ENCODE peak calls at places on chromosomes 4 and X, in eight cellular contexts. C is right cardiac atrium; E is stimulated activated CD4-positive, alpha-beta T cell treated with anti-CD3 and anti-CD28 coated beads, Interleukin-4, amount 100 ng/mL, for 4 hours; G is stimulated activated CD8-positive, alpha-beta memory T cell treated with anti-CD3 and anti-CD28 coated beads, Interleukin-2, amount 100 ng/mL, for 1 hour; F is iPS-NIHi11; I is NCI-H1092; D is amniotic stem cell; A is heart left ventricle. W is an unnamed sample.

GRCh38 chr4:7769936-7770674 is 169.6 kb downstream of the AFAP1 start:
- DNase-seq in A (peak; percentile 23), I (no peak), C (peak; percentile 45), F (peak; percentile 68), G (no peak), E (no peak), D (no peak), W (no peak)

GRCh38 chrX:46573331-46573895 is at the start of gene CHST7:
- DNase-seq in E (peak; percentile 57), D (peak; percentile 11), C (peak; percentile 92), A (peak; percentile 80), F (peak; percentile 85), G (peak; percentile 32), I (peak; percentile 53), W (peak; percentile 77)

GRCh38 chrX:132592880-132593279 is 104.0 kb upstream of the MBNL3 start:
- DNase-seq in F (peak; percentile 25), I (peak; percentile 79), D (no peak), C (no peak), E (no peak), A (no peak), G (no peak), W (peak; percentile 5)

GRCh38 chrX:97539970-97540519 is 656.3 kb downstream of the RPA4 start:
- DNase-seq in A (no peak), I (no peak), C (no peak), G (no peak), F (no peak), D (no peak), E (no peak), W (no peak)

GRCh38 chr4:186307497-186307896 is 41.5 kb downstream of the F11 start:
- DNase-seq in F (no peak), G (no peak), I (no peak), E (no peak), C (no peak), D (no peak), A (no peak), W (no peak)

GRCh38 chr4:174580597-174580996 is 58.3 kb upstream of the HPGD start:
- DNase-seq in A (no peak), E (no peak), F (no peak), G (no peak), D (no peak), I (no peak), C (no peak), W (no peak)

GRCh38 chrX:18415386-18415785 is 10.0 kb upstream of the CDKL5 start:
- DNase-seq in I (no peak), C (no peak), D (no peak), E (no peak), G (no peak), A (no peak), F (no peak), W (no peak)

GRCh38 chr4:62126064-62126732 is 926.1 kb downstream of the ADGRL3 start:
- DNase-seq in E (no peak), C (no peak), G (no peak), I (no peak), A (no peak), D (no peak), F (no peak), W (no peak)

GRCh38 chrX:34426334-34426733 is 230.8 kb downstream of the TMEM47 start:
- DNase-seq in I (no peak), A (no peak), E (no peak), C (no peak), G (no peak), D (no peak), F (peak; percentile 10), W (no peak)

GRCh38 chr4:99300934-99301333 is 10.1 kb upstream of the ADH1A start:
- DNase-seq in A (peak; percentile 84), F (no peak), E (no peak), G (no peak), C (peak; percentile 91), D (peak; percentile 64), I (no peak), W (peak; percentile 75)

GRCh38 chr4:89539374-89539773 is 231.8 kb upstream of the GPRIN3 start:
- DNase-seq in C (no peak), A (no peak), D (no peak), F (no peak), I (no peak), G (no peak), E (no peak), W (no peak)

GRCh38 chr4:83490876-83491450 is 6.1 kb upstream of the ABRAXAS1 start:
- DNase-seq in A (no peak), D (no peak), C (no peak), G (no peak), I (no peak), E (no peak), F (peak; percentile 47), W (peak; percentile 0)

GRCh38 chr4:139554726-139555072 is 1.3 kb downstream of the SETD7 start:
- DNase-seq in C (no peak), I (no peak), G (no peak), D (no peak), A (no peak), F (no peak), E (no peak), W (no peak)

GRCh38 chrX:8189096-8189830 is 18.2 kb upstream of the VCX2 start:
- DNase-seq in I (no peak), A (no peak), G (no peak), C (no peak), E (no peak), D (no peak), F (no peak), W (peak; percentile 86)

GRCh38 chr4:187444061-187444460 is 551.5 kb upstream of the ZFP42 start:
- DNase-seq in I (no peak), F (no peak), G (no peak), D (no peak), C (no peak), E (no peak), A (no peak), W (no peak)

GRCh38 chr4:96097040-96097607 is 257.2 kb downstream of the PDHA2 start:
- DNase-seq in E (no peak), C (no peak), D (no peak), A (no peak), F (no peak), G (no peak), I (no peak), W (no peak)

GRCh38 chr4:52853351-52853750 is 8.8 kb upstream of the RASL11B start:
- DNase-seq in I (no peak), A (no peak), F (no peak), E (no peak), C (no peak), G (no peak), D (peak; percentile 53), W (no peak)

GRCh38 chrX:39327255-39327654 is 526.0 kb downstream of the MID1IP1 start:
- DNase-seq in G (no peak), A (no peak), E (peak; percentile 71), I (no peak), F (no peak), D (no peak), C (no peak), W (no peak)

GRCh38 chrX:92247076-92247475 is 467.9 kb downstream of the PCDH11X start:
- DNase-seq in E (no peak), D (no peak), A (no peak), F (no peak), I (no peak), G (no peak), C (no peak), W (no peak)

GRCh38 chrX:54358424-54359211 is 772 bp upstream of the WNK3 start:
- DNase-seq in C (peak; percentile 80), E (peak; percentile 48), G (no peak), I (peak; percentile 89), A (peak; percentile 41), D (peak; percentile 7), F (peak; percentile 53), W (peak; percentile 82)

GRCh38 chrX:41121766-41122165 is 36.5 kb downstream of the USP9X start:
- DNase-seq in A (no peak), F (no peak), C (no peak), I (no peak), G (no peak), E (no peak), D (no peak), W (no peak)

GRCh38 chrX:133090410-133090809 is 6.5 kb downstream of the USP26 start:
- DNase-seq in C (no peak), I (no peak), A (no peak), D (no peak), F (no peak), G (no peak), E (no peak), W (no peak)

GRCh38 chr4:68490826-68491457 is 43.7 kb downstream of the TMPRSS11E start:
- DNase-seq in C (no peak), F (no peak), A (no peak), E (no peak), D (no peak), I (no peak), G (no peak), W (no peak)

GRCh38 chr4:151259752-151260151 is 17.2 kb upstream of the PRSS48 start:
- DNase-seq in A (no peak), C (no peak), F (no peak), E (no peak), I (no peak), G (no peak), D (no peak), W (no peak)

GRCh38 chr4:134695433-134695832 is 493.8 kb upstream of the PABPC4L start:
- DNase-seq in I (no peak), A (no peak), E (no peak), C (no peak), G (no peak), D (no peak), F (no peak), W (no peak)

GRCh38 chr4:83785906-83786305 is 250.0 kb downstream of the GPAT3 start:
- DNase-seq in A (no peak), C (no peak), E (no peak), I (no peak), D (no peak), F (no peak), G (no peak), W (no peak)

GRCh38 chr4:2217726-2218125 is 24.2 kb downstream of the HAUS3 start:
- DNase-seq in F (no peak), I (no peak), C (no peak), A (no peak), E (no peak), D (no peak), G (no peak), W (no peak)

GRCh38 chrX:150856101-150856500 is 42.4 kb downstream of the CD99L2 start:
- DNase-seq in E (no peak), I (no peak), A (no peak), G (no peak), D (no peak), F (no peak), C (no peak), W (no peak)

GRCh38 chr4:154329939-154330338 is 161.7 kb downstream of the DCHS2 start:
- DNase-seq in A (no peak), F (no peak), G (no peak), E (no peak), C (no peak), D (no peak), I (no peak), W (no peak)

GRCh38 chr4:88737304-88738015 is 39.8 kb upstream of the NAP1L5 start:
- DNase-seq in A (no peak), G (no peak), I (no peak), D (no peak), F (peak; percentile 68), E (peak; percentile 7), C (no peak), W (peak; percentile 12)

GRCh38 chr4:145177511-145177905 is 2.9 kb downstream of the OTUD4 start:
- DNase-seq in D (no peak), G (no peak), C (no peak), I (no peak), E (no peak), F (no peak), A (peak; percentile 38), W (no peak)

GRCh38 chr4:38857354-38858096 is 908 bp upstream of the TLR6 start:
- DNase-seq in I (no peak), E (peak; percentile 42), D (peak; percentile 52), G (no peak), C (peak; percentile 49), A (peak; percentile 46), F (no peak), W (no peak)

GRCh38 chr4:151887151-151887815 is 126.5 kb upstream of the GATB start:
- DNase-seq in C (no peak), A (no peak), E (no peak), F (no peak), D (peak; percentile 11), G (no peak), I (no peak), W (no peak)